ENCODE peak calls at places on chromosomes 11 and 22, in six cellular contexts. Y is KBM-7; N is stimulated activated effector memory CD8-positive, alpha-beta T cell treated with anti-CD3 and anti-CD28 coated beads, Interleukin-12 subunit alpha, Interleukin-12 subunit beta, amount 100 ng/mL, for 72 hours; W is fibroblast of lung; G is B cell; B is T-helper 17 cell. O is an unnamed sample.

GRCh38 chr11:71334191-71334590 is 81.8 kb upstream of the SHANK2 start:
- DNase-seq in G (no peak), B (no peak), W (no peak), Y (no peak), N (no peak), O (no peak)

GRCh38 chr22:36375071-36375980 is 12.4 kb downstream of the MYH9 start:
- DNase-seq in W (no peak), N (no peak), Y (no peak), B (no peak), G (no peak), O (no peak)

GRCh38 chr11:63768232-63769043 is at the start of gene ZFTA:
- DNase-seq in Y (peak), N (peak), W (peak), B (peak), G (peak), O (peak)

GRCh38 chr11:1409108-1409851 is 19.5 kb downstream of the BRSK2 start:
- DNase-seq in Y (no peak), B (no peak), G (no peak), W (no peak), N (no peak), O (no peak)

GRCh38 chr11:121426476-121427454 is 25.3 kb upstream of the SORL1 start:
- DNase-seq in N (no peak), W (no peak), Y (no peak), B (peak), G (peak), O (peak)

GRCh38 chr22:48867891-48868290 is 959.8 kb downstream of the BRD1 start:
- DNase-seq in W (no peak), N (no peak), B (no peak), Y (no peak), G (no peak), O (peak)

GRCh38 chr11:13897606-13898276 is 64.8 kb upstream of the SPON1 start:
- DNase-seq in N (no peak), G (no peak), W (no peak), B (no peak), Y (peak), O (no peak)

GRCh38 chr11:19060629-19061028 is at the start of gene MRGPRX2:
- DNase-seq in W (no peak), B (no peak), G (no peak), N (no peak), Y (peak), O (no peak)

GRCh38 chr11:64800633-64801464 is 2.2 kb downstream of the MAP4K2 start:
- DNase-seq in W (no peak), N (peak), B (no peak), Y (no peak), G (no peak), O (no peak)

GRCh38 chr22:39526736-39527171 is 5.8 kb downstream of the RPS19BP1 start:
- DNase-seq in W (no peak), G (no peak), N (no peak), Y (peak), B (no peak), O (no peak)

GRCh38 chr11:84722583-84723108 is 904.5 kb downstream of the DLG2 start:
- DNase-seq in G (no peak), B (no peak), W (no peak), N (no peak), Y (peak), O (no peak)

GRCh38 chr11:4922304-4922703 is 1.8 kb downstream of the OR51G1 start:
- DNase-seq in Y (no peak), B (no peak), N (no peak), G (no peak), W (no peak), O (no peak)

GRCh38 chr11:77789061-77789730 is 31.3 kb downstream of the RSF1 start:
- DNase-seq in Y (no peak), W (no peak), B (no peak), N (no peak), G (no peak), O (no peak)

GRCh38 chr22:38864361-38865191 is 7.4 kb downstream of the CBX6 start:
- DNase-seq in G (no peak), B (no peak), W (no peak), Y (no peak), N (no peak), O (peak)

GRCh38 chr22:27690596-27690995 is 111.0 kb downstream of the MN1 start:
- DNase-seq in Y (no peak), N (no peak), G (no peak), W (no peak), B (no peak), O (no peak)

GRCh38 chr11:61494341-61495038 is 14.1 kb upstream of the LRRC10B start:
- DNase-seq in G (no peak), N (no peak), Y (no peak), B (no peak), W (peak), O (peak)

GRCh38 chr22:23565288-23565941 is 14.7 kb downstream of the IGLL1 start:
- DNase-seq in N (no peak), W (no peak), B (no peak), Y (peak), G (no peak), O (no peak)

GRCh38 chr11:132424433-132424832 is 1054.0 kb downstream of the NTM start:
- DNase-seq in N (no peak), G (no peak), B (no peak), W (no peak), Y (no peak), O (no peak)

GRCh38 chr11:1336836-1337646 is 27.6 kb upstream of the TOLLIP start:
- DNase-seq in Y (no peak), N (peak), B (peak), W (no peak), G (no peak), O (peak)

GRCh38 chr22:41902932-41903421 is 11.9 kb downstream of the SHISA8 start:
- DNase-seq in Y (no peak), W (no peak), N (no peak), G (no peak), B (no peak), O (peak)

GRCh38 chr11:70200212-70200844 is 2.8 kb upstream of the FADD start:
- DNase-seq in Y (no peak), N (no peak), G (no peak), W (no peak), B (no peak), O (no peak)

GRCh38 chr11:78424334-78425270 is 7.0 kb upstream of the GAB2 start:
- DNase-seq in W (peak), Y (peak), B (no peak), N (no peak), G (no peak), O (no peak)

GRCh38 chr22:27630754-27631153 is 170.8 kb downstream of the MN1 start:
- DNase-seq in B (no peak), N (no peak), G (no peak), Y (no peak), W (no peak), O (no peak)

GRCh38 chr11:6633422-6634408 is 14.5 kb upstream of the TPP1 start:
- DNase-seq in Y (no peak), N (no peak), G (no peak), W (no peak), B (no peak), O (peak)

GRCh38 chr11:123135863-123136446 is 59.1 kb downstream of the CLMP start:
- DNase-seq in Y (no peak), W (no peak), G (no peak), N (no peak), B (no peak), O (no peak)

GRCh38 chr11:118290923-118291322 is 13.6 kb upstream of the CD3E start:
- DNase-seq in W (no peak), B (no peak), Y (peak), N (no peak), G (peak), O (no peak)

GRCh38 chr11:35943761-35944502 is at the start of gene LDLRAD3:
- DNase-seq in G (no peak), W (peak), Y (peak), B (peak), N (peak), O (peak)

GRCh38 chr11:35518766-35519165 is 6.7 kb downstream of the PAMR1 start:
- DNase-seq in N (no peak), Y (no peak), G (no peak), B (no peak), W (peak), O (no peak)